ENCODE peak calls at places on chromosomes 16 and 17, in seven cellular contexts. M is lower lobe of right lung, B is stomach, R is AG04450, S is tibial nerve, E is adrenal gland, W is mammary epithelial cell. P is an unnamed sample.

GRCh38 chr17:39868554-39868942 is 546 bp downstream of the ZPBP2 start:
- DNase-seq in M (no peak), B (no peak), R (no peak), S (no peak), E (no peak), W (no peak), P (no peak)

GRCh38 chr17:15490634-15491261 is 23.3 kb upstream of the CDRT4 start:
- DNase-seq in M (no peak), B (no peak), R (no peak), S (peak), E (peak), W (no peak), P (peak)

GRCh38 chr16:46908540-46909372 is 24.6 kb downstream of the GPT2 start:
- DNase-seq in M (no peak), B (peak), R (peak), S (no peak), E (peak), W (peak), P (peak)

GRCh38 chr16:12276631-12277030 is 300.1 kb downstream of the SNX29 start:
- DNase-seq in M (no peak), B (no peak), R (no peak), S (no peak), E (no peak), W (no peak), P (no peak)

GRCh38 chr17:61593404-61593803 is 2.4 kb upstream of the NACA2 start:
- DNase-seq in M (no peak), B (no peak), R (no peak), S (no peak), E (no peak), W (no peak), P (no peak)

GRCh38 chr17:2027528-2028233 is 2.3 kb upstream of the DPH1 start:
- DNase-seq in M (no peak), B (no peak), R (no peak), S (no peak), E (peak), W (no peak), P (peak)

GRCh38 chr16:56203052-56203451 is 11.8 kb downstream of the GNAO1 start:
- DNase-seq in M (no peak), B (no peak), R (no peak), S (no peak), E (no peak), W (peak), P (no peak)

GRCh38 chr17:76720211-76720610 is 6.2 kb downstream of the JMJD6 start:
- DNase-seq in M (no peak), B (no peak), R (no peak), S (no peak), E (peak), W (no peak), P (no peak)

GRCh38 chr16:79598341-79599181 is 2.0 kb downstream of the MAF start:
- DNase-seq in M (peak), B (peak), R (no peak), S (peak), E (peak), W (peak), P (peak)

GRCh38 chr16:14003119-14003570 is 68.0 kb upstream of the MRTFB start:
- DNase-seq in M (peak), B (no peak), R (no peak), S (peak), E (peak), W (peak), P (peak)

GRCh38 chr16:72864130-72864833 is 183.6 kb downstream of the ZFHX3 start:
- DNase-seq in M (no peak), B (no peak), R (no peak), S (no peak), E (no peak), W (no peak), P (no peak)

GRCh38 chr16:46884513-46885293 is 541 bp downstream of the GPT2 start:
- DNase-seq in M (no peak), B (no peak), R (no peak), S (no peak), E (peak), W (peak), P (peak)

GRCh38 chr16:12504312-12504711 is 299.4 kb downstream of the CPPED1 start:
- DNase-seq in M (no peak), B (no peak), R (no peak), S (no peak), E (no peak), W (no peak), P (no peak)

GRCh38 chr17:38430316-38430715 is 2.1 kb downstream of the ARHGAP23 start:
- DNase-seq in M (no peak), B (no peak), R (no peak), S (no peak), E (no peak), W (no peak), P (peak)

GRCh38 chr17:49525831-49526741 is 31.0 kb downstream of the NGFR start:
- DNase-seq in M (no peak), B (no peak), R (no peak), S (no peak), E (no peak), W (no peak), P (no peak)

GRCh38 chr16:89795676-89796075 is 20.8 kb downstream of the FANCA start:
- DNase-seq in M (no peak), B (no peak), R (no peak), S (no peak), E (no peak), W (no peak), P (no peak)

GRCh38 chr16:19766554-19766884 is 48.4 kb downstream of the IQCK start:
- DNase-seq in M (no peak), B (no peak), R (no peak), S (no peak), E (no peak), W (no peak), P (no peak)

GRCh38 chr17:37650419-37651003 is 7.3 kb upstream of the DDX52 start:
- DNase-seq in M (no peak), B (no peak), R (no peak), S (no peak), E (peak), W (peak), P (peak)

DNA sequence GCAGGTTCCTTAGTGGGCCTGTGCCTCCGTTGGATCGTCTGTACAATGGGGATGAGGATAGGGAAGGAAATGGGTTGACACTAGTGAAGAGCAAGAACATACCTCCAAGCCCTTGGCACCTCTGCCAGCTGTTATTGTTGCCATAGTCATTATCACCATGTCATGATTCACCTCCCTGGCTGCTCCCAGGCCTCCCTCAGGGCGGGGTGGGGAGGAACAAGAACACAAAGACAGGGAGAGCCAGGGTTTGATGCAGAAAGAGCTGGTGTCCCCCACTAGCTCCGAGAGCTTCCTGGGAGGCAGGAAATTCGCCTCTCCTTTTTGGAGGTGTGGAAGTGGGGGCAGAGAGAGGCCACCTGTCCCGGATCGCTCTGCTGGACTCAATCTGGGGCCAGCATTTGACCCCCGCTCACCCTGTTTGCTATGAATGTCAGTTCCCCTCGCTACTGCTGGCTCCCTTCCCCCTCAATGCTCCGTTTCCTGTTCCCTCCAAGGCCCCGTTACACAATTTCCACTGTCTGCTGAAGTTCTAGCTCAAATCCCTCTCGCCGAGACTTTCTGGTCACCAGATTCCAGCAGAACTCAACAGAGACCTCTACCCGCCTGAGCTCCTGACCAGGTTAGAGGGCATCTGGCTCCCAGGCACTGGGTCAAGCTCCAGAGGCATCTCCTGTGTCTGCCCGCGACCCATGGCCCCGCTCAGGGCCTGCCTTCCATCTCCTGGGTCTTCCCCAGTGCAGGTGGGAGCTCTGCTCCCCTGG is 9.1 kb downstream of the TIMP2 start:
- DNase-seq in M (peak), B (peak), R (no peak), S (no peak), E (peak), W (peak), P (peak)
- H3K4me3 ChIP-seq in M (peak), B (peak), R (no peak), S (no peak), E (no peak), W (no peak), P (no peak)

GRCh38 chr17:44170499-44171201 is at the start of gene ASB16:
- DNase-seq in M (no peak), B (peak), R (no peak), S (no peak), E (peak), W (no peak), P (peak)
- H3K4me3 ChIP-seq in M (peak), B (peak), R (peak), S (no peak), E (no peak), W (no peak), P (no peak)

GRCh38 chr17:45326566-45326965 is 9.7 kb upstream of the MAP3K14 start:
- DNase-seq in M (no peak), B (peak), R (no peak), S (no peak), E (peak), W (no peak), P (no peak)
- H3K4me3 ChIP-seq in M (no peak), B (no peak), R (no peak), S (no peak), E (no peak), W (no peak), P (no peak)

DNA sequence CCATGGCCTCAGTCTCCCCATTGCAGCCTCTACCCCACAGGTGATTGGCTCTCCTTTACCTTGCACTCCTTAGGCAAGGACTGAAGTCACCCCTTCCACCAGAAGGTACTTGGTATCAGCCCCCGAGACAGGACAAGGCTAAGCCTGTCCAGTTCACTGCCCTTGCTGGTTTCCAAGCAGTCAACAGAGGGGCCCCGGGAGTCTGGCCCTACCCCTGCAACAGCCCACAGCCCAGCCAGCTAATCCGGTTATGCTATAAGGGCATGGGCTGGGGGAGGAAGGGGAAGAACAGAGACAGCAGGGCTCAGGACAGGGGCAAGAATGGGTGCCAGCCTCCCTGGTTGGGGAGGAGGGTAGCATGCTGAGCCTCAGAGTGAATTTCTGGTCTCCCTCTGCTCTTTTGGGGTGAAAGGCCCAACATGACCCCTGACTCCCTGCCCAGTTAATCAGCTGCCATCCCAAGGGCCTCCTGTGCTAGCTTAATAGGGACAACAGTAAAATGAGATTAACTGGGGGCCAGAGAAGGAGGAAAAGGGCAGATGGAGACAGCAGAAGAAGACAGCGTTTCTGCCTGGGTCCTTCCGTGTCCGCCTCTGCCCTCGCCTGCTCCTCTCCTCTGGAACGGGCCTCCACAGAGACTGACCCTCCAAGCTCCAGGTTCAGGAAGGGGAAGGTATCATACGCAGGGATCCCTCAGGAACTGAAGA is 10.7 kb downstream of the DLG4 start:
- DNase-seq in M (no peak), B (no peak), R (no peak), S (no peak), E (no peak), W (no peak), P (no peak)
- H3K4me3 ChIP-seq in M (no peak), B (no peak), R (no peak), S (no peak), E (no peak), W (no peak), P (no peak)

DNA sequence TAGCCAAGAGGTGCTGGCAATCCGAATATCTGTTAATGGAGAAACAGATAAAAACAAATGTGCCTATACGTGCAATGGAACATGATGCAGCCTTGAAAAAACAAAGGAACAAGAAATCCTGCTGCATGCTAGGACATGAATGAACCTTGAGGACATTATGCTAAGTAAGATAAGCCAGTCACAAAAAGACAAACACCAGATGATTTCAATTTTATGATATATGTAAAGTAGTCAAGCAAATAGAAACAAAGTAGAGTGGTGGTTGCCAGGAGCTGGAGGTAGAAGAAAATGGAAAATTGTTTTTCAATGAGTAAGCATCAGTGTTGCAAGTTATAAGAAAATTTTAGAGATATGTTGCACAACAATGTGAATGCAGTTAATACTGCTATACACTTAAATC is 409.7 kb upstream of the CDH8 start:
- DNase-seq in M (no peak), B (no peak), R (no peak), S (no peak), E (no peak), W (peak), P (no peak)
- H3K4me3 ChIP-seq in M (no peak), B (no peak), R (no peak), S (no peak), E (no peak), W (no peak), P (no peak)

GRCh38 chr16:84759906-84760305 is 59.9 kb upstream of the CRISPLD2 start:
- DNase-seq in M (no peak), B (no peak), R (no peak), S (no peak), E (no peak), W (no peak), P (no peak)
- H3K4me3 ChIP-seq in M (no peak), B (no peak), R (no peak), S (no peak), E (no peak), W (no peak), P (no peak)

P was measured in cardiac muscle cell.